ENCODE peak calls at places on chromosome 10, in seven cellular contexts. V is HFF-Myc; A is right cardiac atrium; O is endothelial cell; T is stomach; M is GM13976; U is stimulated activated CD4-positive, alpha-beta T cell treated with anti-CD3 and anti-CD28 coated beads, Interleukin-4, amount 100 ng/mL, for 24 hours. L is an unnamed sample.

GRCh38 chr10:52805414-52806285 is 33.1 kb upstream of the MBL2 start:
- DNase-seq in V (no peak), T (no peak), O (no peak), M (no peak), U (no peak), A (no peak), L (no peak)

GRCh38 chr10:71713135-71714040 is 6.2 kb downstream of the C10orf105 start:
- DNase-seq in V (no peak), M (no peak), U (peak; percentile 40), T (peak; percentile 65), A (peak; percentile 96), O (no peak), L (no peak)

GRCh38 chr10:124076334-124076733 is 17.1 kb downstream of the CHST15 start:
- DNase-seq in A (no peak), M (no peak), U (no peak), V (no peak), T (no peak), O (no peak), L (no peak)

GRCh38 chr10:81911328-81911727 is 36.3 kb downstream of the NRG3 start:
- DNase-seq in A (no peak), M (no peak), V (no peak), T (no peak), U (no peak), O (no peak), L (no peak)

GRCh38 chr10:68474021-68474420 is 2.2 kb upstream of the DNA2 start:
- DNase-seq in V (no peak), A (no peak), U (no peak), O (no peak), T (no peak), M (no peak), L (no peak)

GRCh38 chr10:33566426-33566825 is 232.0 kb upstream of the NRP1 start:
- DNase-seq in O (no peak), T (no peak), A (no peak), M (no peak), V (no peak), U (no peak), L (no peak)

GRCh38 chr10:48363617-48364355 is 57.3 kb downstream of the MAPK8 start:
- DNase-seq in V (peak; percentile 56), M (peak; percentile 35), T (peak; percentile 29), O (peak; percentile 22), U (peak; percentile 30), A (no peak), L (no peak)

GRCh38 chr10:105586451-105587098 is 945.5 kb downstream of the SORCS3 start:
- DNase-seq in A (no peak), O (no peak), M (no peak), V (no peak), U (no peak), T (no peak), L (no peak)

GRCh38 chr10:132666733-132667612 is 119.0 kb downstream of the NKX6-2 start:
- DNase-seq in A (no peak), O (no peak), M (no peak), T (no peak), U (no peak), V (no peak), L (no peak)

GRCh38 chr10:50541317-50541716 is 82.4 kb downstream of the SGMS1 start:
- DNase-seq in O (no peak), V (no peak), T (no peak), A (no peak), U (no peak), M (no peak), L (no peak)

GRCh38 chr10:50561816-50562215 is 61.9 kb downstream of the SGMS1 start:
- DNase-seq in U (no peak), A (no peak), T (no peak), V (no peak), O (no peak), M (peak; percentile 51), L (no peak)

GRCh38 chr10:79452174-79452611 is 6.8 kb upstream of the ZCCHC24 start:
- DNase-seq in A (no peak), M (no peak), T (no peak), U (no peak), V (no peak), O (no peak), L (no peak)

GRCh38 chr10:90458054-90458453 is 399.8 kb downstream of the HTR7 start:
- DNase-seq in M (no peak), V (no peak), O (no peak), A (no peak), U (no peak), T (no peak), L (no peak)

GRCh38 chr10:66747451-66747850 is 178.4 kb upstream of the LRRTM3 start:
- DNase-seq in O (no peak), T (no peak), V (peak; percentile 69), M (no peak), A (no peak), U (no peak), L (no peak)

GRCh38 chr10:88892223-88892967 is 12.3 kb downstream of the STAMBPL1 start:
- DNase-seq in T (no peak), V (no peak), M (no peak), A (no peak), O (no peak), U (no peak), L (no peak)

GRCh38 chr10:110411047-110411410 is 86.7 kb upstream of the DUSP5 start:
- DNase-seq in T (no peak), V (no peak), O (no peak), A (peak; percentile 61), U (no peak), M (no peak), L (no peak)

GRCh38 chr10:59464483-59464882 is 102.1 kb upstream of the FAM13C start:
- DNase-seq in U (no peak), O (no peak), V (no peak), M (no peak), A (no peak), T (no peak), L (no peak)